ENCODE peak calls at places on chromosome 20, in eight cellular contexts. O, L, U, Q, C, F, M and P are unnamed samples.

GRCh38 chr20:10547276-10548114 is 112.4 kb downstream of the SLX4IP start:
- DNase-seq in O (no peak), L (no peak), U (no peak), Q (peak), C (no peak), F (no peak), M (no peak), P (no peak)

GRCh38 chr20:34403063-34403827 is 40.2 kb downstream of the ITCH start:
- DNase-seq in O (no peak), L (no peak), U (no peak), Q (no peak), C (no peak), F (peak), M (no peak), P (no peak)

GRCh38 chr20:51447097-51447764 is 95.3 kb downstream of the NFATC2 start:
- DNase-seq in O (no peak), L (peak), U (no peak), Q (no peak), C (peak), F (peak), M (no peak), P (no peak)

GRCh38 chr20:57711826-57712225 is 2.0 kb upstream of the PMEPA1 start:
- DNase-seq in O (no peak), L (no peak), U (no peak), Q (no peak), C (no peak), F (no peak), M (no peak), P (no peak)

GRCh38 chr20:51712501-51713212 is 55.5 kb downstream of the ATP9A start:
- DNase-seq in O (peak), L (no peak), U (no peak), Q (no peak), C (no peak), F (peak), M (no peak), P (no peak)

GRCh38 chr20:63366658-63367360 is 5.7 kb upstream of the CHRNA4 start:
- DNase-seq in O (no peak), L (no peak), U (no peak), Q (no peak), C (no peak), F (no peak), M (no peak), P (no peak)

GRCh38 chr20:4709261-4710105 is 12.2 kb upstream of the PRND start:
- DNase-seq in O (no peak), L (no peak), U (no peak), Q (peak), C (no peak), F (no peak), M (no peak), P (no peak)

GRCh38 chr20:63441777-63442493 is 30.5 kb downstream of the KCNQ2 start:
- DNase-seq in O (peak), L (no peak), U (peak), Q (no peak), C (no peak), F (peak), M (peak), P (peak)

GRCh38 chr20:43590036-43590391 is 723 bp upstream of the IFT52 start:
- DNase-seq in O (no peak), L (no peak), U (no peak), Q (no peak), C (peak), F (peak), M (no peak), P (no peak)

GRCh38 chr20:17635846-17636245 is 46.2 kb downstream of the RRBP1 start:
- DNase-seq in O (no peak), L (no peak), U (no peak), Q (no peak), C (no peak), F (no peak), M (no peak), P (no peak)

GRCh38 chr20:47054945-47055344 is 160.3 kb downstream of the EYA2 start:
- DNase-seq in O (peak), L (no peak), U (no peak), Q (no peak), C (no peak), F (no peak), M (no peak), P (no peak)

GRCh38 chr20:11159728-11160127 is 485.9 kb upstream of the JAG1 start:
- DNase-seq in O (no peak), L (no peak), U (no peak), Q (no peak), C (peak), F (no peak), M (no peak), P (no peak)

GRCh38 chr20:54070187-54070987 is at the start of gene BCAS1:
- DNase-seq in O (peak), L (no peak), U (peak), Q (no peak), C (no peak), F (peak), M (no peak), P (no peak)

GRCh38 chr20:34713194-34713943 is 9.2 kb downstream of the TP53INP2 start:
- DNase-seq in O (peak), L (no peak), U (no peak), Q (no peak), C (no peak), F (peak), M (no peak), P (no peak)

GRCh38 chr20:45448250-45448649 is 21.3 kb upstream of the WFDC2 start:
- DNase-seq in O (no peak), L (no peak), U (no peak), Q (no peak), C (no peak), F (no peak), M (no peak), P (no peak)
- TF ChIP-seq POLR2AphosphoS5 in O (no peak), L (no peak), U (peak), Q (no peak), C (peak), F (no peak), M (no peak), P (no peak)

DNA sequence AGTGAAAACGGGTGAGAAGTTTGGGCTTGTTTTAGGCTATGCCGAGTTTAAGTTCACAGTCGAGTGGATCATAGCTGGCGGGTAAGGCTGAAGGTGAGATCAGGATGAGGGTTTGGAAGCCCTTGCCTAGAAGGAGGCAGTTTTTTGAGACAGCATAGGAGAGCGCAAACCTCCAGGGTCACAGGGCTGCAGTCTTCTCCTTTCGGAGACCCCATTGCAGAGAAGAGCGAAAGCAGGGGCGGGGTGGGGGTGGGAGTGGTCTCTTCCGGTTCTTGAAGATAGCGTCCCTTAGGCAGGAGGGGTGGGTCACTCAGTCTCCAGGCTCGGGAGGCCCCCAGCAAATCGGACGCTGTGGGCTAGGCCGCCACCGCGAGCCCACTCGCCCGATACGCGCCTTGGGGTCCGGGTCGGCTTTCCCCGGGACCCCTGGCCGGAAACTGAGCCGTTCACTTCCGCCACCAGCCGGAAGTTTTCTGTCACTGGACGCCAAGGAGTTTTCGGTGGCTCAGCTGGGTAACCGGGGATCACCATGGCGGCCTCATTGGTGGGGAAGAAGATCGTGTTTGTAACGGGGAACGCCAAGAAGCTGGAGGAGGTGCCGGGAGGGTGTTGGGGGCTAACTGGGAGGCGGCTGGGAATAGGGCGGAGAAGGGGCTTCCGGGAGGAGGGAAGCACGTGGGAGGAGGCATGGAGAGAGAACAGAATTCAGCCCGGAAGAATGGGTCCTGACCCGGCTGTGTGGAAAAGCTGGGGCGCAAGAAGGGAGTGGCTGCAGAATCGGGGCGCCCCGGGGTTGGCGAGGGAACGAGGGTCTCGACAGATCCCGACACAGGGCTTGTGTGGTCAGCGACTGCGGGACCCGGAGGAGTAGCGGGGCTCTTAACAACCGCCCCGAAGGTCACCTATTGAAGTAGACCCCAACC is at the start of gene ITPA:
- DNase-seq in O (peak), L (peak), U (peak), Q (no peak), C (no peak), F (peak), M (peak), P (peak)
- TF ChIP-seq POLR2A in O (peak), L (no peak), U (no peak), Q (no peak), C (no peak), F (peak), M (peak), P (peak)

DNA sequence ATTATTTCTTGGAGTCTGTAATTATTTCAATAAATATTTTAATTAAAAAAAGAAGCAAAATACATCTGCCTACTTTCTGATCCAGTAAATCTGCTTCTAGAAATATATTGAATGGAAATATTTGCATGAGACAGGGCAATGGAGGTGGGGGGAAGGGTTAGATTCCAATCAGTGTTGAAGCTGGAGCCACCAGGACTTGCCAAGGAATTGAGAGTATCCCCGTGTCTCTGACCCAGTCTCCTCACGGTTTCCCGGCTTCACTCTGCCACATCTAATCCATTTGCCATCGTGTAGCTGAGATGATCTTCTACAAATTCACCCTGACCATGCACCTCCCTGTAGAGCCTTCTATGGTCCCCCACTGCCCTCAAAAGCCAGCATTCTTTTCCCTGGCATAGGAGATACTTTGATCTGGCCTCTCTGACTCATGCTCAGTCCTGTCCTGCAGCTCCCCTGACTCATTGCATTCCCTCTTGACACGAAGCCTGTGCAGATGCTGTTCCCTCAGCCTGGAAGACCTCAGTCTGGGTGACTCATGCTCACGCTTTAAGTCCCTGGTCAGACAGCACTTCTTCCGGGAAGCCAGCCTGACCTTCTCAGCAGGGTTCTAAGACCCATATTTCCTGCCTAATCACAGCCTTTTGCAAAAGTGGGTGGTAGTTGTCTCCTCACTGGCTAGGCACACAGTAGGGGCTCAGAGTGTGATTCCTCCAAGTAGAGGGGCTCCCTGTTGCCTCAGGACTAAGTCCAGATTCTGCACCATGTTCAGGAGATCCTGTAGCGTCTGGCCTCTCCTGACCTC is 23.0 kb upstream of the FKBP1A start:
- DNase-seq in O (peak), L (no peak), U (no peak), Q (no peak), C (no peak), F (peak), M (no peak), P (no peak)
- TF ChIP-seq POLR2AphosphoS5 in O (no peak), L (no peak), U (no peak), Q (no peak), C (no peak), F (no peak), M (no peak), P (no peak)

DNA sequence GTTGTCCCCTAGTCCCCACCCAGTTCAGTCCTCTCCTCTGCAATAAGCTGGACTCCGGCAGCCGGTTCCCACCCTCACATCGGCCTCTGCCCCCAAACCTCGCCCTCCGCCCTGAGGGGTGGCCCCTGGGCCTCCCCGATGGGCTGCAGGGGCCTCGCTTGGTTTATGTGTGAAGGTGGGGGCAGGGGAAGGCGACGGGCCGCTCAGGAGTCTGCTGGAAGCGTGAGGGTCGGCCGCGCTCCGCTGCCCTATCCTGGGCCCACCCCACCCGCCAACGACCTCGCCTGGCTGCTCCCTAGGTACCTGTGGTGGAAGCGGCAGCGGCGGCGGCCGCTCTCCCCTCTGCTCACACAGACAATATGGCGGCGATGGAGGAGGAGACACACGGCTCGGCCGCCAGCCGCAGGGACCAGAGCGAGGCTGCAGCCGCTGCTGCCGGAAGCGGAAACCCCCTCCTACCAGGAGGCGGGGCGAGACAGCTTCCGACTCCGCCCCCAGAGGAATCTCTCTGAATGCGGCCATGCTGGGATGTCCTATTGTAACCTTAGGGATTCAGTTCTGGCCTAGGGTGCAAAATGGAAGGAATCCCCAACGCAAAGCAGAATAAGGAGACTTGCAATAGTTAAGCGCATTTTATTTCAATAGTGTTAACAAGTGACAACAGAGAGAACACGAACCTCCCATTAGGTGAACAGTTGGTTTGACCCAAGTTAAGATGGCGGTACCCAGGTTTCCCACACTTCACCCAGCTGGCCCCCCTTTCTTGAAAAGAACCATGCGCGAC is at the start of gene CSNK2A1:
- DNase-seq in O (peak), L (peak), U (peak), Q (peak), C (peak), F (peak), M (peak), P (peak)
- TF ChIP-seq POLR2A in O (peak), L (no peak), U (no peak), Q (no peak), C (peak), F (peak), M (peak), P (peak)

DNA sequence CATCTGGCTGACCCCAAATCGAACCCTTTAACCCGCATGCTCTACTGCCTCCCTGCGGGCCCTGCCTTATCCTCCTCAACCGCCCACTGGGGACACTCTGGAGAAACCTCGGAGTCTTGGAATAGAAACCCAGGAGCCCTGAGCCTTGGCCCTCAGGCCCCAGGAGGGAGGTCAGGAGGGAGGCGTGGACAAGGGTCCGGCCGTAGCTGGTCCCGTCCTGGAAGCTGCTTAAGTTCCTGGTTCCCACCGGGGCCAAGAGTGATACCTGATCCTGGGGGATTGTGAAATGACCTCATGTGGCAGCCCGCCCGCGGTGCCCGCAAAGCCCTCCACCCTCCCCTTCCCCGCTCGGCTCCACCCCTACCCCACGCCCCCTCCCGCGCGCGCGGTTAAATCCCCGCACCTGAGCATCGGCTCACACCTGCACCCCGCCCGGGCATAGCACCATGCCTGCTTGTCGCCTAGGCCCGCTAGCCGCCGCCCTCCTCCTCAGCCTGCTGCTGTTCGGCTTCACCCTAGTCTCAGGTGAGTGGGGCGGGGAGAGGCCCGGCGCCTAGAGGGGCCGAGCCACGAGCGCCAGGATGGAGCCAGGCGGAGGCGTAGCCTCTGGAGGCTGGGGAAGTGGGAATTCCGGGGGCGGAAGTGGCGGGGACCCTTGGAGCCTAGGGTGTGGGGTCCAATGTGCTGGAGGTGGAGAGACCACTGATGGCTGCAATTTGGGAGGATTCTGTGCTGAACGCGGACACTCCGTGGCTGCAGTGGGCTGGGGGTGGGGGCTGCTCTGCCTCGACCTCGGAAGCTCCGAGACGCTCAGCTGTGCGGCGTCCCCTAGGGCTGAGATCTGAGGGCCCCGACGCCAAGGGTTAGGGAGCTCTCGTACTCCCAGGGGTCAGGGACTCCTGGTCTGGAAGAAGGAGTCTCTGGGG is at the start of gene WFDC2:
- DNase-seq in O (no peak), L (no peak), U (peak), Q (no peak), C (peak), F (no peak), M (no peak), P (no peak)
- TF ChIP-seq POLR2AphosphoS5 in O (no peak), L (no peak), U (no peak), Q (no peak), C (no peak), F (no peak), M (no peak), P (no peak)

GRCh38 chr20:50309764-50310672 is 119.4 kb downstream of the CEBPB start:
- DNase-seq in O (no peak), L (peak), U (no peak), Q (no peak), C (no peak), F (no peak), M (no peak), P (no peak)

GRCh38 chr20:50308166-50308512 is 117.5 kb downstream of the CEBPB start:
- DNase-seq in O (no peak), L (no peak), U (no peak), Q (no peak), C (peak), F (no peak), M (no peak), P (no peak)

GRCh38 chr20:50306478-50307423 is 116.1 kb downstream of the CEBPB start:
- DNase-seq in O (no peak), L (peak), U (no peak), Q (no peak), C (no peak), F (no peak), M (no peak), P (no peak)

GRCh38 chr20:50309280-50309763 is 118.7 kb downstream of the CEBPB start:
- DNase-seq in O (no peak), L (peak), U (no peak), Q (no peak), C (no peak), F (no peak), M (no peak), P (no peak)

GRCh38 chr20:50308513-50309279 is 118.1 kb downstream of the CEBPB start:
- DNase-seq in O (peak), L (peak), U (peak), Q (peak), C (peak), F (peak), M (no peak), P (no peak)
- TF ChIP-seq POLR2A in O (no peak), L (no peak), U (no peak), Q (peak), C (peak), F (peak), M (no peak), P (no peak)

GRCh38 chr20:59165389-59165785 is 1.8 kb downstream of the ZNF831 start:
- DNase-seq in O (no peak), L (no peak), U (no peak), Q (no peak), C (no peak), F (no peak), M (no peak), P (no peak)

GRCh38 chr20:59163641-59164530 is at the start of gene ZNF831:
- DNase-seq in O (no peak), L (no peak), U (no peak), Q (no peak), C (no peak), F (no peak), M (no peak), P (no peak)

GRCh38 chr20:59164681-59165388 is 1.2 kb downstream of the ZNF831 start:
- DNase-seq in O (no peak), L (no peak), U (no peak), Q (no peak), C (no peak), F (no peak), M (no peak), P (no peak)

GRCh38 chr20:59161626-59162170 is 1.9 kb upstream of the ZNF831 start:
- DNase-seq in O (no peak), L (no peak), U (no peak), Q (no peak), C (no peak), F (no peak), M (no peak), P (no peak)

DNA sequence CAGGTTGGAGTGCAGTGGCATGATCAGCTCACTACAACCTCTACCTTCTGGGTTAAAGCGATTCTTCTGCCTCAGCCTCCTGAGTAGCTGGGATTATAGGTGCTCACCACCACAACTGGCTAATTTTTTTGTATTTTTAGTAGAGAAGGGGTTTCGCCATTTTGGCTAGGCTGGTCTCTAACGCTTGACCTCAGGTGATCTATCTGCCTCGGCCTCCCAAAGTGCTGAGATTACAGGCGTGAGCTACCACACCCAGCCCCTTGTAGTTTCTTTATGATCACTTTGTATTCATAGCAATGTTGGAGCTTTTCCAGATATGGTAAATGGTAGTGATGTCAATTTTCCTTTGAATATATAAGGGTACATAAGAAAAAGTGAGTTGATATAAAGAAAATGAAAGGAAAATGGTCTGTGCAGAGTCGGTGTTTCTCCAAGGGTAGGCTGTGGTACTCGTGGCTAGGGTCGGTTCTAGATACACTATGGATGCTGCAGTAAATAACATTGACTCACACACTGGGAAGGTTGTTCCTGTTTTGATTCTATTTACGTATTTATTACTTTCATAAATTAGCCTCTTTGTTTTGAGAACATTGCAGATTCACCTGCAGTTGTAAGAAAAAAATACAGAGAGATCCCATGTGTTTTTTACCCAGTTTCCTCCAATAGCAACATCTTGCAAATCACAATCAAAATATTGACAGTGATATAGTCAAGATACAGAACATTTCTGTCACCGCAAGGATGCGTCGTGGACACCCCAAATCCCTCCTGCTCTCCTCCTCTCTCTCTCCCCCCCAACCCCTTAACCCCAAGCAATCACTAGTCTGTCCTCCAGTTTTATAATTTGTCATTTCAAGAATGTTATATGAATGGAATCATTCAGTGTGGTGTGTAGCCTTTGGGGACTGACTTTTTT is 2.4 kb downstream of the ZNF831 start:
- DNase-seq in O (no peak), L (no peak), U (no peak), Q (no peak), C (no peak), F (no peak), M (no peak), P (no peak)
- TF ChIP-seq POLR2AphosphoS5 in O (no peak), L (no peak), U (no peak), Q (no peak), C (no peak), F (no peak), M (no peak), P (no peak)